ENCODE peak calls at places on chromosome 11, in ten cellular contexts. One of them, this sample, is unnamed.

GRCh38 chr11:13207665-13208594 is 69.7 kb upstream of the BMAL1 start:
- DNase-seq in choroid plexus epithelial cell: peak; percentile 95
- DNase-seq in A549: peak; percentile 23
- DNase-seq in adrenal gland: peak; percentile 62
- DNase-seq in upper lobe of right lung: peak; percentile 70
- DNase-seq in dorsolateral prefrontal cortex: no peak
- DNase-seq in astrocyte of the spinal cord: peak; percentile 87
- DNase-seq in fibroblast of lung: peak; percentile 91
- DNase-seq in IMR-90: peak; percentile 84
- DNase-seq in OCI-LY7: no peak
- DNase-seq in this sample: peak; percentile 96

GRCh38 chr11:110196884-110197420 is 99.5 kb downstream of the RDX start:
- DNase-seq in choroid plexus epithelial cell: no peak
- DNase-seq in A549: no peak
- DNase-seq in adrenal gland: no peak
- DNase-seq in upper lobe of right lung: no peak
- DNase-seq in dorsolateral prefrontal cortex: peak; percentile 4
- DNase-seq in astrocyte of the spinal cord: no peak
- DNase-seq in fibroblast of lung: no peak
- DNase-seq in IMR-90: no peak
- DNase-seq in OCI-LY7: no peak
- DNase-seq in this sample: no peak

GRCh38 chr11:27282141-27282590 is 80.8 kb downstream of the CCDC34 start:
- DNase-seq in choroid plexus epithelial cell: peak; percentile 98
- DNase-seq in A549: peak; percentile 83
- DNase-seq in adrenal gland: peak; percentile 83
- DNase-seq in upper lobe of right lung: no peak
- DNase-seq in dorsolateral prefrontal cortex: no peak
- DNase-seq in astrocyte of the spinal cord: peak; percentile 99
- DNase-seq in fibroblast of lung: peak; percentile 100
- DNase-seq in IMR-90: peak; percentile 90
- DNase-seq in OCI-LY7: no peak
- DNase-seq in this sample: peak; percentile 97

GRCh38 chr11:37177721-37178120 is 579.7 kb upstream of the RAG2 start:
- DNase-seq in choroid plexus epithelial cell: no peak
- DNase-seq in A549: no peak
- DNase-seq in adrenal gland: no peak
- DNase-seq in upper lobe of right lung: no peak
- DNase-seq in dorsolateral prefrontal cortex: no peak
- DNase-seq in astrocyte of the spinal cord: no peak
- DNase-seq in fibroblast of lung: no peak
- DNase-seq in IMR-90: no peak
- DNase-seq in OCI-LY7: no peak
- DNase-seq in this sample: no peak

GRCh38 chr11:123174196-123175183 is 20.6 kb downstream of the CLMP start:
- DNase-seq in choroid plexus epithelial cell: peak; percentile 89
- DNase-seq in A549: peak; percentile 54
- DNase-seq in adrenal gland: peak; percentile 71
- DNase-seq in upper lobe of right lung: no peak
- DNase-seq in dorsolateral prefrontal cortex: no peak
- DNase-seq in astrocyte of the spinal cord: peak; percentile 92
- DNase-seq in fibroblast of lung: peak; percentile 98
- DNase-seq in IMR-90: peak; percentile 99
- DNase-seq in OCI-LY7: no peak
- DNase-seq in this sample: peak; percentile 99

GRCh38 chr11:71998649-71999310 is at the start of gene IL18BP:
- DNase-seq in choroid plexus epithelial cell: no peak
- DNase-seq in A549: no peak
- DNase-seq in adrenal gland: no peak
- DNase-seq in upper lobe of right lung: peak; percentile 63
- DNase-seq in dorsolateral prefrontal cortex: no peak
- DNase-seq in astrocyte of the spinal cord: no peak
- DNase-seq in fibroblast of lung: no peak
- DNase-seq in IMR-90: no peak
- DNase-seq in OCI-LY7: peak; percentile 51
- DNase-seq in this sample: no peak

GRCh38 chr11:125410091-125410490 is 86.0 kb downstream of the FEZ1 start:
- DNase-seq in choroid plexus epithelial cell: peak; percentile 19
- DNase-seq in A549: no peak
- DNase-seq in adrenal gland: no peak
- DNase-seq in upper lobe of right lung: peak; percentile 46
- DNase-seq in dorsolateral prefrontal cortex: no peak
- DNase-seq in astrocyte of the spinal cord: no peak
- DNase-seq in fibroblast of lung: no peak
- DNase-seq in IMR-90: no peak
- DNase-seq in OCI-LY7: no peak
- DNase-seq in this sample: no peak

GRCh38 chr11:75463106-75463774 is 30.2 kb upstream of the KLHL35 start:
- DNase-seq in choroid plexus epithelial cell: no peak
- DNase-seq in A549: no peak
- DNase-seq in adrenal gland: no peak
- DNase-seq in upper lobe of right lung: no peak
- DNase-seq in dorsolateral prefrontal cortex: no peak
- DNase-seq in astrocyte of the spinal cord: no peak
- DNase-seq in fibroblast of lung: no peak
- DNase-seq in IMR-90: no peak
- DNase-seq in OCI-LY7: no peak
- DNase-seq in this sample: no peak

GRCh38 chr11:86374586-86374985 is at the start of gene CCDC81:
- DNase-seq in choroid plexus epithelial cell: peak; percentile 28
- DNase-seq in A549: no peak
- DNase-seq in adrenal gland: no peak
- DNase-seq in upper lobe of right lung: no peak
- DNase-seq in dorsolateral prefrontal cortex: no peak
- DNase-seq in astrocyte of the spinal cord: peak; percentile 18
- DNase-seq in fibroblast of lung: peak; percentile 47
- DNase-seq in IMR-90: no peak
- DNase-seq in OCI-LY7: no peak
- DNase-seq in this sample: peak; percentile 6

DNA sequence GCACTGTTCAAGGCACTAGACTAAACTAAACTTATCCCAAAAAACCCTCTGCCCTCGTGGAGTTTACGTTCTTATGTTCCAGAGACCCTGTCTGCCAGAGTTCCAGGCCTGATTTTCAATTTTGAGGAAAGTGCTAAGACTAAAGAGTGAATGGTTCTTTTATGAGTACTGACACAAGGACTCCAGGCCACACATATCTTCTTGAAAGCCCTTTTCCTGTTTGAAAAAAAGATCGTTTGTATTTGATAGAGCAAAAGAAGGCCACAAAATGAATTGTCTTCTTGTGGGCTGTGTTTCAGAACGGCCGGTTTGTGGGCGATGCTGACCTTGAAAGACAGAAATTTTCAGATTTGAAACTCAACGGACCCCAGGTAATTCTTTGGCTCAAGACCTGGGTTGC is 32.1 kb downstream of the CTNND1 start:
- DNase-seq in choroid plexus epithelial cell: no peak
- DNase-seq in A549: no peak
- DNase-seq in adrenal gland: no peak
- DNase-seq in upper lobe of right lung: no peak
- DNase-seq in dorsolateral prefrontal cortex: no peak
- DNase-seq in astrocyte of the spinal cord: no peak
- DNase-seq in fibroblast of lung: no peak
- DNase-seq in IMR-90: no peak
- DNase-seq in OCI-LY7: no peak
- DNase-seq in this sample: no peak
- H3K4me3 ChIP-seq in choroid plexus epithelial cell: no peak overlapping the region
- H3K4me3 ChIP-seq in A549: no peak overlapping the region
- H3K4me3 ChIP-seq in adrenal gland: no peak overlapping the region
- H3K4me3 ChIP-seq in upper lobe of right lung: no peak overlapping the region
- H3K4me3 ChIP-seq in dorsolateral prefrontal cortex: no peak overlapping the region
- H3K4me3 ChIP-seq in astrocyte of the spinal cord: no peak overlapping the region
- H3K4me3 ChIP-seq in fibroblast of lung: no peak overlapping the region
- H3K4me3 ChIP-seq in IMR-90: no peak overlapping the region
- H3K4me3 ChIP-seq in OCI-LY7: no peak overlapping the region
- H3K4me3 ChIP-seq in this sample: no peak overlapping the region

GRCh38 chr11:24622262-24622661 is 125.4 kb downstream of the LUZP2 start:
- DNase-seq in choroid plexus epithelial cell: no peak
- DNase-seq in A549: no peak
- DNase-seq in adrenal gland: no peak
- DNase-seq in upper lobe of right lung: no peak
- DNase-seq in dorsolateral prefrontal cortex: no peak
- DNase-seq in astrocyte of the spinal cord: no peak
- DNase-seq in fibroblast of lung: no peak
- DNase-seq in IMR-90: no peak
- DNase-seq in OCI-LY7: no peak
- DNase-seq in this sample: no peak

GRCh38 chr11:24624432-24624831 is 127.6 kb downstream of the LUZP2 start:
- DNase-seq in choroid plexus epithelial cell: no peak
- DNase-seq in A549: no peak
- DNase-seq in adrenal gland: no peak
- DNase-seq in upper lobe of right lung: no peak
- DNase-seq in dorsolateral prefrontal cortex: no peak
- DNase-seq in astrocyte of the spinal cord: no peak
- DNase-seq in fibroblast of lung: no peak
- DNase-seq in IMR-90: no peak
- DNase-seq in OCI-LY7: no peak
- DNase-seq in this sample: no peak

GRCh38 chr11:24617856-24618255 is 121.0 kb downstream of the LUZP2 start:
- DNase-seq in choroid plexus epithelial cell: peak; percentile 24
- DNase-seq in A549: no peak
- DNase-seq in adrenal gland: no peak
- DNase-seq in upper lobe of right lung: no peak
- DNase-seq in dorsolateral prefrontal cortex: no peak
- DNase-seq in astrocyte of the spinal cord: no peak
- DNase-seq in fibroblast of lung: no peak
- DNase-seq in IMR-90: no peak
- DNase-seq in OCI-LY7: no peak
- DNase-seq in this sample: peak; percentile 35

GRCh38 chr11:24619900-24620299 is 123.0 kb downstream of the LUZP2 start:
- DNase-seq in choroid plexus epithelial cell: no peak
- DNase-seq in A549: no peak
- DNase-seq in adrenal gland: no peak
- DNase-seq in upper lobe of right lung: no peak
- DNase-seq in dorsolateral prefrontal cortex: no peak
- DNase-seq in astrocyte of the spinal cord: no peak
- DNase-seq in fibroblast of lung: no peak
- DNase-seq in IMR-90: no peak
- DNase-seq in OCI-LY7: no peak
- DNase-seq in this sample: no peak

DNA sequence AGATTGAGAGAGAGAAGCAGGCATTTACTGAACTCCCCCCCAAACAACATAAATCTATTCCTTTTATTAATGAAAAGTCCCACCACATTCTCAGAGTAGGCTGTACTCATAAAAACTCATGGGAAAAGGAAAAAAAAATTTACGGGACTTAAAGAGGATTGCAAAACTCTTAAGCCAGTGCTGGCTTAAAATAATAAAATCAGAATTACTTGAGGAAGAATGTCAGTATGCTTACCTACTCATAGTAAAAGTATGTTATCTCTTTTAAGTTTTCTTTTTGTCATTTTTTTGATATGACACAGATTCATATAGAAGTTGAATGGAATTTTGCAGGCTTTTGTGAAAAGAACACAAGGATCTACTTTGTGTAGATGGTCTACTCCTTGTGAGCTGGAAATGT is 126.3 kb downstream of the LUZP2 start:
- DNase-seq in choroid plexus epithelial cell: peak; percentile 40
- DNase-seq in A549: no peak
- DNase-seq in adrenal gland: no peak
- DNase-seq in upper lobe of right lung: no peak
- DNase-seq in dorsolateral prefrontal cortex: no peak
- DNase-seq in astrocyte of the spinal cord: peak; percentile 2
- DNase-seq in fibroblast of lung: peak; percentile 35
- DNase-seq in IMR-90: peak; percentile 57
- DNase-seq in OCI-LY7: no peak
- DNase-seq in this sample: peak; percentile 40
- TF ChIP-seq CTCF in choroid plexus epithelial cell: no peak
- TF ChIP-seq CTCF in A549: no peak
- TF ChIP-seq CTCF in adrenal gland: no peak
- TF ChIP-seq CTCF in upper lobe of right lung: no peak
- TF ChIP-seq CTCF in dorsolateral prefrontal cortex: no peak
- TF ChIP-seq CTCF in astrocyte of the spinal cord: no peak
- TF ChIP-seq CTCF in fibroblast of lung: no peak
- TF ChIP-seq CTCF in IMR-90: no peak
- TF ChIP-seq CTCF in OCI-LY7: no peak
- TF ChIP-seq CTCF in this sample: no peak

DNA sequence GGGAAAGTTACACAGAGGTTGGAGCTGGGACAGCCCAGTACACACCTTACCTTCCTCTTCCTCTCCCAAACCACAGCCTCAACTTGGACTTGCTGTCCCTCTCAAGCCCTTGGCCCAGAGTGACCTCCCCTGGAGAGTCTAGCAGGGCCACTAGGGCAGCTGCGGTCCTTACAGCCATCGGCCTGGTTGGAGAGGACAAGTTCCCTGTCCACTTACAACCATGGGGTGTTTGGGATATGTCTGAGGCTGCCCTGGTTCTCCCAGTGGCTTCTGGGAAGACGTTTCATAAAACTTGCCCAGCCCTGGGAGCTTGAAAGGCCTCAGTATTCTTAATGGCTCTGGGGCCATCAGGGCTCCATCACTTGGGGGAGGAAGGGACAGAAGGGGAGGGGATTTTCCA is 13.1 kb upstream of the DGKZ start:
- DNase-seq in choroid plexus epithelial cell: no peak
- DNase-seq in A549: no peak
- DNase-seq in adrenal gland: no peak
- DNase-seq in upper lobe of right lung: no peak
- DNase-seq in dorsolateral prefrontal cortex: no peak
- DNase-seq in astrocyte of the spinal cord: no peak
- DNase-seq in fibroblast of lung: no peak
- DNase-seq in IMR-90: no peak
- DNase-seq in OCI-LY7: no peak
- DNase-seq in this sample: no peak
- H3K4me3 ChIP-seq in choroid plexus epithelial cell: no peak overlapping the region
- H3K4me3 ChIP-seq in A549: no peak overlapping the region
- H3K4me3 ChIP-seq in adrenal gland: no peak overlapping the region
- H3K4me3 ChIP-seq in upper lobe of right lung: no peak overlapping the region
- H3K4me3 ChIP-seq in dorsolateral prefrontal cortex: peak overlapping the region; percentile 66
- H3K4me3 ChIP-seq in astrocyte of the spinal cord: no peak overlapping the region
- H3K4me3 ChIP-seq in fibroblast of lung: no peak overlapping the region
- H3K4me3 ChIP-seq in IMR-90: no peak overlapping the region
- H3K4me3 ChIP-seq in OCI-LY7: no peak overlapping the region
- H3K4me3 ChIP-seq in this sample: no peak overlapping the region

GRCh38 chr11:81966340-81966739 is 767.3 kb downstream of the FAM181B start:
- DNase-seq in choroid plexus epithelial cell: peak; percentile 18
- DNase-seq in A549: no peak
- DNase-seq in adrenal gland: no peak
- DNase-seq in upper lobe of right lung: no peak
- DNase-seq in dorsolateral prefrontal cortex: no peak
- DNase-seq in astrocyte of the spinal cord: no peak
- DNase-seq in fibroblast of lung: no peak
- DNase-seq in IMR-90: no peak
- DNase-seq in OCI-LY7: no peak
- DNase-seq in this sample: peak; percentile 43

GRCh38 chr11:81967242-81967641 is 766.4 kb downstream of the FAM181B start:
- DNase-seq in choroid plexus epithelial cell: peak; percentile 51
- DNase-seq in A549: no peak
- DNase-seq in adrenal gland: no peak
- DNase-seq in upper lobe of right lung: no peak
- DNase-seq in dorsolateral prefrontal cortex: no peak
- DNase-seq in astrocyte of the spinal cord: no peak
- DNase-seq in fibroblast of lung: no peak
- DNase-seq in IMR-90: no peak
- DNase-seq in OCI-LY7: no peak
- DNase-seq in this sample: peak; percentile 44

GRCh38 chr11:81959341-81959740 is 774.3 kb downstream of the FAM181B start:
- DNase-seq in choroid plexus epithelial cell: peak; percentile 17
- DNase-seq in A549: no peak
- DNase-seq in adrenal gland: no peak
- DNase-seq in upper lobe of right lung: no peak
- DNase-seq in dorsolateral prefrontal cortex: no peak
- DNase-seq in astrocyte of the spinal cord: no peak
- DNase-seq in fibroblast of lung: no peak
- DNase-seq in IMR-90: no peak
- DNase-seq in OCI-LY7: no peak
- DNase-seq in this sample: no peak

GRCh38 chr11:81963018-81963417 is 770.6 kb downstream of the FAM181B start:
- DNase-seq in choroid plexus epithelial cell: peak; percentile 52
- DNase-seq in A549: peak; percentile 4
- DNase-seq in adrenal gland: no peak
- DNase-seq in upper lobe of right lung: no peak
- DNase-seq in dorsolateral prefrontal cortex: no peak
- DNase-seq in astrocyte of the spinal cord: no peak
- DNase-seq in fibroblast of lung: peak; percentile 3
- DNase-seq in IMR-90: no peak
- DNase-seq in OCI-LY7: peak; percentile 30
- DNase-seq in this sample: peak; percentile 23
- TF ChIP-seq CTCF in choroid plexus epithelial cell: peak; percentile 44
- TF ChIP-seq CTCF in A549: no peak
- TF ChIP-seq CTCF in adrenal gland: no peak
- TF ChIP-seq CTCF in upper lobe of right lung: peak; percentile 30
- TF ChIP-seq CTCF in dorsolateral prefrontal cortex: no peak
- TF ChIP-seq CTCF in astrocyte of the spinal cord: peak; percentile 19
- TF ChIP-seq CTCF in fibroblast of lung: no peak
- TF ChIP-seq CTCF in IMR-90: no peak
- TF ChIP-seq CTCF in OCI-LY7: peak; percentile 77
- TF ChIP-seq CTCF in this sample: no peak